ENCODE peak calls at places on chromosome 12, in eight cellular contexts. N is NCI-H2029 treated with DMSO at 0.1 percent for 48 hours, Q is RWPE2, J is ACHN, G is AG10803, B is foreskin fibroblast, M is SHP77, P is epithelial cell of prostate. L is an unnamed sample.

GRCh38 chr12:25256005-25256404 is 5.3 kb upstream of the KRAS start:
- DNase-seq in P (no peak), B (no peak), Q (no peak), G (no peak), J (no peak), N (no peak), M (no peak), L (no peak)

GRCh38 chr12:59122784-59123183 is 202.5 kb upstream of the LRIG3 start:
- DNase-seq in J (no peak), M (no peak), Q (no peak), P (no peak), B (peak; percentile 13), N (no peak), G (peak; percentile 47), L (no peak)

GRCh38 chr12:113831486-113831885 is 134.6 kb downstream of the RBM19 start:
- DNase-seq in N (no peak), B (no peak), M (no peak), P (no peak), G (no peak), J (no peak), Q (no peak), L (no peak)

GRCh38 chr12:113432976-113433375 is 10.8 kb downstream of the SDSL start:
- DNase-seq in B (no peak), J (peak; percentile 21), Q (no peak), N (no peak), G (no peak), M (no peak), P (no peak), L (no peak)

GRCh38 chr12:89497467-89497866 is 27.1 kb downstream of the GALNT4 start:
- DNase-seq in J (no peak), N (no peak), P (no peak), Q (no peak), M (no peak), G (no peak), B (peak; percentile 65), L (no peak)

GRCh38 chr12:128844031-128844635 is 9.1 kb upstream of the GLT1D1 start:
- DNase-seq in B (no peak), J (no peak), M (no peak), Q (no peak), P (no peak), G (no peak), N (no peak), L (peak; percentile 35)

GRCh38 chr12:120115692-120116442 is 686 bp downstream of the RAB35 start:
- DNase-seq in P (no peak), N (no peak), Q (no peak), B (peak; percentile 61), G (peak; percentile 39), M (peak; percentile 57), J (peak; percentile 73), L (no peak)

GRCh38 chr12:18895946-18896345 is 158.0 kb downstream of the CAPZA3 start:
- DNase-seq in P (no peak), B (no peak), M (no peak), N (no peak), Q (no peak), J (no peak), G (no peak), L (no peak)

GRCh38 chr12:23337213-23337612 is 612.3 kb downstream of the SOX5 start:
- DNase-seq in N (no peak), J (no peak), P (no peak), Q (no peak), B (no peak), M (no peak), G (no peak), L (no peak)

GRCh38 chr12:120066341-120066740 is 50.2 kb downstream of the RAB35 start:
- DNase-seq in J (peak; percentile 45), N (no peak), G (no peak), Q (no peak), M (no peak), P (no peak), B (no peak), L (no peak)

GRCh38 chr12:19546027-19546426 is 106.7 kb downstream of the AEBP2 start:
- DNase-seq in M (no peak), G (peak; percentile 83), N (no peak), P (no peak), Q (no peak), J (no peak), B (peak; percentile 68), L (no peak)

GRCh38 chr12:96140110-96140509 is 54.1 kb upstream of the ELK3 start:
- DNase-seq in G (peak; percentile 81), J (peak; percentile 9), P (no peak), M (no peak), B (peak; percentile 81), Q (no peak), N (no peak), L (no peak)